ENCODE peak calls at places on chromosomes 6 and 20, in four cellular contexts. One of them, this sample, is unnamed.

GRCh38 chr20:25254986-25255680 is 7.2 kb downstream of the PYGB start:
- DNase-seq in GM12878: no peak
- DNase-seq in HepG2: no peak
- DNase-seq in K562: no peak
- DNase-seq in this sample: no peak

GRCh38 chr6:132746049-132746448 is 11.7 kb downstream of the VNN2 start:
- DNase-seq in GM12878: no peak
- DNase-seq in HepG2: no peak
- DNase-seq in K562: no peak
- DNase-seq in this sample: no peak

GRCh38 chr6:41732601-41733348 is 2.6 kb downstream of the TFEB start:
- DNase-seq in GM12878: peak
- DNase-seq in HepG2: no peak
- DNase-seq in K562: no peak
- DNase-seq in this sample: no peak

GRCh38 chr6:168228676-168229367 is 90.8 kb downstream of the DACT2 start:
- DNase-seq in GM12878: no peak
- DNase-seq in HepG2: no peak
- DNase-seq in K562: no peak
- DNase-seq in this sample: no peak

GRCh38 chr20:58854638-58855471 is 2.3 kb downstream of the GNAS start:
- DNase-seq in GM12878: no peak
- DNase-seq in HepG2: no peak
- DNase-seq in K562: no peak
- DNase-seq in this sample: peak

GRCh38 chr6:147341486-147341885 is 137.3 kb downstream of the STXBP5 start:
- DNase-seq in GM12878: no peak
- DNase-seq in HepG2: no peak
- DNase-seq in K562: no peak
- DNase-seq in this sample: no peak

GRCh38 chr6:38432479-38432878 is 207.2 kb downstream of the BTBD9 start:
- DNase-seq in GM12878: no peak
- DNase-seq in HepG2: no peak
- DNase-seq in K562: no peak
- DNase-seq in this sample: no peak

GRCh38 chr20:46520976-46521579 is 7.7 kb upstream of the ZNF334 start:
- DNase-seq in GM12878: peak
- DNase-seq in HepG2: peak
- DNase-seq in K562: peak
- DNase-seq in this sample: peak

GRCh38 chr20:41131594-41132387 is 5.6 kb upstream of the PLCG1 start:
- DNase-seq in GM12878: peak
- DNase-seq in HepG2: no peak
- DNase-seq in K562: no peak
- DNase-seq in this sample: no peak

GRCh38 chr6:142613981-142614380 is 312.2 kb downstream of the ADGRG6 start:
- DNase-seq in GM12878: no peak
- DNase-seq in HepG2: no peak
- DNase-seq in K562: no peak
- DNase-seq in this sample: no peak

GRCh38 chr6:12289655-12290489 is at the start of gene EDN1:
- DNase-seq in GM12878: peak
- DNase-seq in HepG2: peak
- DNase-seq in K562: peak
- DNase-seq in this sample: peak

GRCh38 chr6:2158596-2159271 is 86.7 kb downstream of the GMDS start:
- DNase-seq in GM12878: no peak
- DNase-seq in HepG2: no peak
- DNase-seq in K562: peak
- DNase-seq in this sample: peak

GRCh38 chr6:136600818-136601217 is 50.6 kb upstream of the MAP7 start:
- DNase-seq in GM12878: no peak
- DNase-seq in HepG2: no peak
- DNase-seq in K562: no peak
- DNase-seq in this sample: no peak

GRCh38 chr6:154343473-154344308 is 12.9 kb downstream of the IPCEF1 start:
- DNase-seq in GM12878: no peak
- DNase-seq in HepG2: no peak
- DNase-seq in K562: peak
- DNase-seq in this sample: peak

GRCh38 chr6:151807513-151808330 is at the start of gene ESR1:
- DNase-seq in GM12878: no peak
- DNase-seq in HepG2: no peak
- DNase-seq in K562: no peak
- DNase-seq in this sample: peak

GRCh38 chr6:106360989-106361430 is 493 bp downstream of the CRYBG1 start:
- DNase-seq in GM12878: no peak
- DNase-seq in HepG2: no peak
- DNase-seq in K562: no peak
- DNase-seq in this sample: peak

GRCh38 chr20:40493071-40493470 is 196.0 kb downstream of the MAFB start:
- DNase-seq in GM12878: no peak
- DNase-seq in HepG2: no peak
- DNase-seq in K562: no peak
- DNase-seq in this sample: no peak

GRCh38 chr6:91509711-91510110 is 922.8 kb upstream of the MAP3K7 start:
- DNase-seq in GM12878: no peak
- DNase-seq in HepG2: no peak
- DNase-seq in K562: no peak
- DNase-seq in this sample: no peak

GRCh38 chr6:7332090-7332745 is 19.2 kb upstream of the SSR1 start:
- DNase-seq in GM12878: no peak
- DNase-seq in HepG2: peak
- DNase-seq in K562: no peak
- DNase-seq in this sample: no peak

GRCh38 chr6:80886475-80886874 is 780.0 kb downstream of the BCKDHB start:
- DNase-seq in GM12878: no peak
- DNase-seq in HepG2: no peak
- DNase-seq in K562: no peak
- DNase-seq in this sample: no peak

GRCh38 chr6:148747145-148747492 is 289 bp downstream of the UST start:
- DNase-seq in GM12878: no peak
- DNase-seq in HepG2: no peak
- DNase-seq in K562: peak
- DNase-seq in this sample: peak

GRCh38 chr6:34305982-34306702 is 57.3 kb upstream of the SMIM29 start:
- DNase-seq in GM12878: no peak
- DNase-seq in HepG2: peak
- DNase-seq in K562: no peak
- DNase-seq in this sample: no peak

GRCh38 chr6:26006086-26006939 is 43.7 kb downstream of the TRIM38 start:
- DNase-seq in GM12878: no peak
- DNase-seq in HepG2: no peak
- DNase-seq in K562: no peak
- DNase-seq in this sample: no peak

GRCh38 chr20:12111431-12112088 is 193.9 kb downstream of the BTBD3 start:
- DNase-seq in GM12878: no peak
- DNase-seq in HepG2: no peak
- DNase-seq in K562: no peak
- DNase-seq in this sample: no peak

GRCh38 chr6:50884364-50884763 is 65.7 kb downstream of the TFAP2B start:
- DNase-seq in GM12878: no peak
- DNase-seq in HepG2: no peak
- DNase-seq in K562: no peak
- DNase-seq in this sample: no peak

DNA sequence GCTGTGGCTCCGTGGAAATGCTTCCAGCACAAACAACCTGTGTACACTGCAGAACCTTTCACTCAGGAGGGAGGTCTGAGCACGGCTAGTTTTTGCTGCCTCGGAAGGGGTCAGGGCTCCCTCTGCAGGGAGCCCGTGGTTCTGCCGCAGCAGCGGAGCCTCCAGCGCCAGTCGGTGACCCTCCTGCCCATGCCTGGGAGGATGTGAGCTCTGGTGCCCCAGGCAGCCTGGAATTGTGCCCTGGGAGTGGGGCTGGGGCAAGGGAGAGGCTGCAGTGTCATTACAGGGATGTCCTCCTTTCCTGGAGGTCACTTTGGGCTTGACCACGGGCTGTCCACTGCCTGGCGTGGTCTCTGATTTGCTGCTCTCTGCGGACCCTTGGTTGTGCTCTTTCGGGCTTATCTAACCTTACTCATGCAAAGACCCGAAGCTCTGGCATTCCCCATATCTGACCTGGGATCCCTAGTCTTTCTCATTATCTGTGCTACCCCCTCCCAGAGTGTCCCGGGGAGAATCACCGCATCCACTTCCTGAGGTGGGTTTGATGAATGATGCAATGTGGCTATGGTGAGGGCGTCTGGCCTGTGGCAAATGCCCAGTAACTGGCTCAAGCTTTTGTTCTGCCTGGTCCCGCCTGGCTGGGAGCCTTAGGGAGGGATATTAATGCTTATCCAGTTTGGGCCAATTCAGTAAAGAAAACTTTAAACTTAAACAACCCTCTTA is 59.5 kb upstream of the TAGAP start:
- DNase-seq in GM12878: no peak
- DNase-seq in HepG2: peak
- DNase-seq in K562: peak
- DNase-seq in this sample: peak
- TF ChIP-seq NR2C2 in GM12878: no peak
- TF ChIP-seq NR2C2 in HepG2: no peak
- TF ChIP-seq NR2C2 in K562: no peak
- TF ChIP-seq NR2C2 in this sample: no peak

DNA sequence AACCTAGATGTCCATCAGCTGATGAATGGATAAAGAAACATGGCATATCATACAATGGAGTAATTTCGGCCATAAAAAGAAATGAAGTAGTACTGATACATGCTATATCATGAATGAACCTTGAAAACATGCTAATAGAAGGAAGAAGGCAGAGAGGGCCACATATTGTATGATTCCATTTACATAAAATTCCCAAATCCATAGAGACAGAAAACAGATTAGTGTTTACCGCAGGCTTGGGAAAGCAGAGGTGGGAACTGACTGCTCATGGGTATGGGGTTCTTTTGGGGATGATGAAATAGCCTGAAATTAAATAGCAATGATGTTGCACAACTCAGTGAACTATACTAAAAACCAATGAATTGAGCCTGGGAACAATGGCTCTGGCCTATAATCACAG is 58.3 kb downstream of the SERAC1 start:
- DNase-seq in GM12878: no peak
- DNase-seq in HepG2: no peak
- DNase-seq in K562: no peak
- DNase-seq in this sample: no peak
- TF ChIP-seq SP1 in GM12878: no peak
- TF ChIP-seq SP1 in HepG2: no peak
- TF ChIP-seq SP1 in K562: no peak
- TF ChIP-seq SP1 in this sample: no peak

GRCh38 chr6:139448998-139449610 is 74.7 kb upstream of the CITED2 start:
- DNase-seq in GM12878: no peak
- DNase-seq in HepG2: no peak
- DNase-seq in K562: no peak
- DNase-seq in this sample: no peak

GRCh38 chr6:139446768-139447167 is 72.3 kb upstream of the CITED2 start:
- DNase-seq in GM12878: no peak
- DNase-seq in HepG2: no peak
- DNase-seq in K562: no peak
- DNase-seq in this sample: no peak

GRCh38 chr6:139448094-139448649 is 73.7 kb upstream of the CITED2 start:
- DNase-seq in GM12878: peak
- DNase-seq in HepG2: no peak
- DNase-seq in K562: peak
- DNase-seq in this sample: no peak

GRCh38 chr6:139443226-139444112 is 69.0 kb upstream of the CITED2 start:
- DNase-seq in GM12878: no peak
- DNase-seq in HepG2: no peak
- DNase-seq in K562: no peak
- DNase-seq in this sample: no peak

DNA sequence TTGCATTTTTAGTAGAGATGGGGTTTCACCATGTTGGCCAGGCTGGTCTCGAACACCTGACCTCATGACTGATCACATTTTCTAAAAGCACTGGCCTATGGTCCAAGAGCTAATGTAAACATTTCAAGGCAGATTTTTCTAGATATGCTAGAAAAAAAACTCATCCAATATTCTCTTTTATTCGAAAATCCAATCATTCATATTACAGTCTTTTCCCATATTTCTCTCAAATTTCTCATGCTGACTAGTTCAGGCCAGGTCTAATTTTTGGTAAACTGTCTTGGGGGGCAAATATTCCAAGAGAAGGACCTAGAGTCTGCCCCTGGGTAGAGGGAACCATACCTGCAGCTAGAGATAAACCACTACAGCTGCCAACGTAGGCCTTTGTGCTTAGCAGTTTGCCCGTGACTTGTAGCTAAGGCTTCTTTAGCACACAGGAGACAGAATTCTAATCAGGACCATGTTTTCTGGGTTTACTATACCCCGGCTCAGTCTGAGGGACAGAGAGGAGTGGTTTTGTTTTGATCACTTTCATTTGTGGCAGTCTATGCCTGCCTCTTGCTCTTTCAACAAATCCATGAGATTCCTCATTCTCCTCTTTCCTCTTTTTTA is 71.8 kb upstream of the CITED2 start:
- DNase-seq in GM12878: no peak
- DNase-seq in HepG2: no peak
- DNase-seq in K562: no peak
- DNase-seq in this sample: no peak
- TF ChIP-seq CTCF in GM12878: no peak
- TF ChIP-seq CTCF in HepG2: no peak
- TF ChIP-seq CTCF in K562: no peak
- TF ChIP-seq CTCF in this sample: no peak

GRCh38 chr20:48049631-48050030 is 264.4 kb upstream of the SULF2 start:
- DNase-seq in GM12878: no peak
- DNase-seq in HepG2: no peak
- DNase-seq in K562: no peak
- DNase-seq in this sample: no peak
- TF ChIP-seq NR2C2 in GM12878: no peak
- TF ChIP-seq NR2C2 in HepG2: no peak
- TF ChIP-seq NR2C2 in K562: no peak
- TF ChIP-seq NR2C2 in this sample: no peak

GRCh38 chr6:139863964-139864363 is 489.5 kb upstream of the CITED2 start:
- DNase-seq in GM12878: no peak
- DNase-seq in HepG2: no peak
- DNase-seq in K562: no peak
- DNase-seq in this sample: no peak

GRCh38 chr6:139860193-139860592 is 485.7 kb upstream of the CITED2 start:
- DNase-seq in GM12878: no peak
- DNase-seq in HepG2: no peak
- DNase-seq in K562: no peak
- DNase-seq in this sample: no peak

GRCh38 chr6:139858444-139858843 is 484.0 kb upstream of the CITED2 start:
- DNase-seq in GM12878: no peak
- DNase-seq in HepG2: no peak
- DNase-seq in K562: no peak
- DNase-seq in this sample: no peak

GRCh38 chr6:139862311-139862710 is 487.9 kb upstream of the CITED2 start:
- DNase-seq in GM12878: no peak
- DNase-seq in HepG2: no peak
- DNase-seq in K562: no peak
- DNase-seq in this sample: no peak

GRCh38 chr6:139863356-139863755 is 488.9 kb upstream of the CITED2 start:
- DNase-seq in GM12878: no peak
- DNase-seq in HepG2: no peak
- DNase-seq in K562: no peak
- DNase-seq in this sample: no peak
- TF ChIP-seq SP1 in GM12878: no peak
- TF ChIP-seq SP1 in HepG2: no peak
- TF ChIP-seq SP1 in K562: no peak
- TF ChIP-seq SP1 in this sample: no peak

GRCh38 chr6:165245287-165245686 is 64.1 kb downstream of the C6orf118 start:
- DNase-seq in GM12878: no peak
- DNase-seq in HepG2: no peak
- DNase-seq in K562: no peak
- DNase-seq in this sample: no peak
- TF ChIP-seq CTCF in GM12878: no peak
- TF ChIP-seq CTCF in HepG2: peak
- TF ChIP-seq CTCF in K562: no peak
- TF ChIP-seq CTCF in this sample: no peak

GRCh38 chr6:338815-339262 is 46.6 kb downstream of the DUSP22 start:
- DNase-seq in GM12878: no peak
- DNase-seq in HepG2: no peak
- DNase-seq in K562: no peak
- DNase-seq in this sample: no peak
- TF ChIP-seq NR2C2 in GM12878: no peak
- TF ChIP-seq NR2C2 in HepG2: no peak
- TF ChIP-seq NR2C2 in K562: no peak
- TF ChIP-seq NR2C2 in this sample: no peak

This sample was measured in WTC11.